ENCODE peak calls at places on chromosomes 3 and 15, in eight cellular contexts. B is NCI-H69; F is dorsolateral prefrontal cortex; N is activated naive CD4-positive, alpha-beta T cell; C is AG04450; I is non-pigmented ciliary epithelial cell; L is CD14-positive monocyte; Y is amygdala. P is an unnamed sample.

GRCh38 chr3:77179762-77180161 is 139.9 kb downstream of the ROBO2 start:
- DNase-seq in B (peak), F (no peak), N (no peak), C (no peak), I (no peak), L (no peak), Y (no peak), P (no peak)

GRCh38 chr3:63912768-63913588 is 795 bp upstream of the SCAANT1 start:
- DNase-seq in B (no peak), F (peak), N (peak), C (no peak), I (no peak), L (peak), Y (peak), P (no peak)

GRCh38 chr3:123330441-123330991 is 118.4 kb downstream of the ADCY5 start:
- DNase-seq in B (no peak), F (no peak), N (no peak), C (no peak), I (no peak), L (peak), Y (no peak), P (no peak)

GRCh38 chr15:57388199-57388863 is 12.0 kb downstream of the CGNL1 start:
- DNase-seq in B (no peak), F (no peak), N (no peak), C (no peak), I (no peak), L (no peak), Y (no peak), P (no peak)

GRCh38 chr3:12897537-12898289 is 56.3 kb upstream of the RPL32 start:
- DNase-seq in B (peak), F (no peak), N (no peak), C (no peak), I (no peak), L (no peak), Y (no peak), P (no peak)

GRCh38 chr15:92343869-92344643 is 49.6 kb upstream of the ST8SIA2 start:
- DNase-seq in B (peak), F (peak), N (no peak), C (no peak), I (no peak), L (no peak), Y (peak), P (peak)

GRCh38 chr3:156668073-156668763 is 6.2 kb upstream of the TIPARP start:
- DNase-seq in B (peak), F (no peak), N (no peak), C (no peak), I (no peak), L (no peak), Y (no peak), P (no peak)

GRCh38 chr3:50226888-50227389 is 9.1 kb upstream of the GNAI2 start:
- DNase-seq in B (peak), F (peak), N (no peak), C (no peak), I (no peak), L (peak), Y (peak), P (no peak)

GRCh38 chr3:154976072-154976983 is 103.8 kb upstream of the MME start:
- DNase-seq in B (no peak), F (no peak), N (no peak), C (no peak), I (no peak), L (no peak), Y (no peak), P (no peak)

GRCh38 chr3:177921153-177921552 is 615.1 kb upstream of the KCNMB2 start:
- DNase-seq in B (no peak), F (no peak), N (no peak), C (no peak), I (no peak), L (no peak), Y (no peak), P (no peak)

GRCh38 chr3:119508172-119508845 is 10.0 kb downstream of the TIMMDC1 start:
- DNase-seq in B (no peak), F (no peak), N (no peak), C (no peak), I (no peak), L (no peak), Y (no peak), P (no peak)

GRCh38 chr3:133893683-133894333 is 1.9 kb downstream of the RAB6B start:
- DNase-seq in B (no peak), F (no peak), N (no peak), C (no peak), I (no peak), L (no peak), Y (no peak), P (no peak)

GRCh38 chr3:118479376-118479775 is 555.3 kb downstream of the IGSF11 start:
- DNase-seq in B (no peak), F (no peak), N (no peak), C (no peak), I (no peak), L (no peak), Y (no peak), P (no peak)

GRCh38 chr15:57691082-57691481 is 15.4 kb upstream of the POLR2M start:
- DNase-seq in B (no peak), F (no peak), N (no peak), C (no peak), I (no peak), L (no peak), Y (no peak), P (no peak)

GRCh38 chr15:62901087-62901486 is 141.5 kb upstream of the TPM1 start:
- DNase-seq in B (no peak), F (no peak), N (no peak), C (no peak), I (no peak), L (no peak), Y (no peak), P (no peak)

GRCh38 chr3:53346514-53346913 is 829 bp downstream of the DCP1A start:
- DNase-seq in B (peak), F (no peak), N (no peak), C (no peak), I (no peak), L (no peak), Y (no peak), P (no peak)

GRCh38 chr3:140394488-140395133 is 283.3 kb upstream of the TRIM42 start:
- DNase-seq in B (peak), F (no peak), N (no peak), C (no peak), I (no peak), L (no peak), Y (no peak), P (no peak)

GRCh38 chr15:92069308-92070244 is 216.1 kb downstream of the SLCO3A1 start:
- DNase-seq in B (peak), F (no peak), N (no peak), C (peak), I (peak), L (peak), Y (no peak), P (no peak)

GRCh38 chr3:173733029-173733652 is 335.6 kb downstream of the NLGN1 start:
- DNase-seq in B (peak), F (no peak), N (no peak), C (peak), I (no peak), L (no peak), Y (no peak), P (no peak)

GRCh38 chr3:148075829-148076716 is 621.6 kb upstream of the AGTR1 start:
- DNase-seq in B (peak), F (peak), N (no peak), C (peak), I (peak), L (no peak), Y (peak), P (no peak)

GRCh38 chr3:121988146-121988545 is 33.9 kb downstream of the ILDR1 start:
- DNase-seq in B (no peak), F (no peak), N (no peak), C (no peak), I (no peak), L (no peak), Y (no peak), P (no peak)

GRCh38 chr15:43463542-43463941 is 29.4 kb downstream of the TP53BP1 start:
- DNase-seq in B (no peak), F (no peak), N (no peak), C (no peak), I (no peak), L (no peak), Y (no peak), P (no peak)

GRCh38 chr3:183098538-183099025 is 714 bp downstream of the MCCC1 start:
- DNase-seq in B (no peak), F (no peak), N (no peak), C (no peak), I (no peak), L (no peak), Y (no peak), P (no peak)

GRCh38 chr3:27713066-27713400 is 9.1 kb downstream of the EOMES start:
- DNase-seq in B (no peak), F (no peak), N (no peak), C (no peak), I (no peak), L (no peak), Y (no peak), P (no peak)

GRCh38 chr3:145017959-145018358 is 1046.3 kb downstream of the DIPK2A start:
- DNase-seq in B (no peak), F (no peak), N (no peak), C (no peak), I (peak), L (no peak), Y (no peak), P (no peak)

GRCh38 chr3:45665101-45665572 is 24.1 kb upstream of the SACM1L start:
- DNase-seq in B (peak), F (no peak), N (no peak), C (no peak), I (no peak), L (no peak), Y (no peak), P (no peak)

GRCh38 chr3:114411292-114411691 is 117.5 kb downstream of the TIGIT start:
- DNase-seq in B (no peak), F (no peak), N (no peak), C (no peak), I (no peak), L (no peak), Y (no peak), P (no peak)